ENCODE peak calls at places on chromosomes 4 and X, in nine cellular contexts. Y is Jurkat, Clone E6-1; G is AG10803; P is fibroblast of the conjunctiva; C is retina; M is brain microvascular endothelial cell; I is nucleus accumbens; A is astrocyte of the hippocampus; E is mammary epithelial cell. L is an unnamed sample.

GRCh38 chr4:20572976-20573375 is 127.3 kb upstream of the PACRGL start:
- DNase-seq in Y (no peak), G (no peak), P (no peak), C (no peak), M (no peak), I (no peak), A (no peak), E (no peak), L (no peak)

GRCh38 chr4:71294301-71294700 is 44.5 kb upstream of the SLC4A4 start:
- DNase-seq in Y (no peak), G (peak; percentile 29), P (no peak), C (no peak), M (peak; percentile 19), I (no peak), A (no peak), E (no peak), L (no peak)

GRCh38 chr4:151931563-151931962 is 170.8 kb upstream of the GATB start:
- DNase-seq in Y (peak; percentile 62), G (no peak), P (no peak), C (no peak), M (no peak), I (no peak), A (no peak), E (no peak), L (no peak)

GRCh38 chr4:118587116-118587869 is 97.9 kb upstream of the METTL14 start:
- DNase-seq in Y (no peak), G (no peak), P (no peak), C (no peak), M (no peak), I (no peak), A (no peak), E (no peak), L (no peak)

GRCh38 chrX:107493141-107493540 is 43.7 kb downstream of the FRMPD3 start:
- DNase-seq in Y (no peak), G (no peak), P (no peak), C (no peak), M (no peak), I (no peak), A (no peak), E (no peak), L (no peak)

GRCh38 chrX:119398974-119399771 is at the start of gene SLC25A43:
- DNase-seq in Y (no peak), G (peak; percentile 26), P (no peak), C (peak; percentile 56), M (no peak), I (no peak), A (peak; percentile 56), E (peak; percentile 11), L (no peak)

GRCh38 chrX:150227321-150227860 is 135.7 kb upstream of the MAMLD1 start:
- DNase-seq in Y (peak; percentile 59), G (no peak), P (no peak), C (no peak), M (no peak), I (no peak), A (no peak), E (no peak), L (no peak)

GRCh38 chrX:139691493-139691842 is 16.5 kb downstream of the MCF2 start:
- DNase-seq in Y (no peak), G (peak; percentile 3), P (no peak), C (peak; percentile 23), M (no peak), I (no peak), A (peak; percentile 29), E (no peak), L (no peak)

GRCh38 chr4:44638091-44638490 is 13.3 kb downstream of the YIPF7 start:
- DNase-seq in Y (no peak), G (no peak), P (no peak), C (no peak), M (no peak), I (no peak), A (no peak), E (no peak), L (no peak)

GRCh38 chrX:14864626-14865025 is 8.2 kb downstream of the FANCB start:
- DNase-seq in Y (no peak), G (peak; percentile 52), P (no peak), C (no peak), M (no peak), I (no peak), A (peak; percentile 4), E (peak; percentile 5), L (no peak)

GRCh38 chrX:107758231-107758766 is 17.3 kb downstream of the TSC22D3 start:
- DNase-seq in Y (no peak), G (no peak), P (no peak), C (no peak), M (no peak), I (no peak), A (no peak), E (no peak), L (no peak)

GRCh38 chr4:151887151-151887815 is 126.5 kb upstream of the GATB start:
- DNase-seq in Y (peak; percentile 57), G (peak; percentile 31), P (no peak), C (no peak), M (peak; percentile 61), I (no peak), A (peak; percentile 74), E (peak; percentile 55), L (no peak)

GRCh38 chr4:48798117-48798516 is 18.0 kb upstream of the FRYL start:
- DNase-seq in Y (no peak), G (no peak), P (no peak), C (no peak), M (no peak), I (no peak), A (no peak), E (no peak), L (no peak)

GRCh38 chrX:134144231-134144630 is 92.8 kb upstream of the CCDC160 start:
- DNase-seq in Y (peak; percentile 19), G (no peak), P (peak; percentile 1), C (no peak), M (no peak), I (no peak), A (peak; percentile 4), E (peak; percentile 1), L (no peak)

GRCh38 chr4:825063-825968 is 613 bp downstream of the CPLX1 start:
- DNase-seq in Y (no peak), G (no peak), P (no peak), C (peak; percentile 32), M (no peak), I (no peak), A (peak; percentile 65), E (no peak), L (no peak)

GRCh38 chr4:64271601-64272081 is 137.6 kb downstream of the TECRL start:
- DNase-seq in Y (no peak), G (no peak), P (no peak), C (no peak), M (no peak), I (no peak), A (peak; percentile 41), E (peak; percentile 0), L (no peak)

GRCh38 chr4:80215449-80216052 is 18.2 kb downstream of the PRDM8 start:
- DNase-seq in Y (peak; percentile 41), G (peak; percentile 57), P (no peak), C (no peak), M (no peak), I (no peak), A (peak; percentile 36), E (no peak), L (no peak)

GRCh38 chr4:98945297-98945850 is 16.4 kb upstream of the EIF4E start:
- DNase-seq in Y (no peak), G (peak; percentile 9), P (no peak), C (no peak), M (peak; percentile 48), I (no peak), A (no peak), E (no peak), L (no peak)

GRCh38 chr4:40305329-40306193 is 29.6 kb upstream of the CHRNA9 start:
- DNase-seq in Y (peak; percentile 83), G (no peak), P (no peak), C (no peak), M (no peak), I (no peak), A (no peak), E (no peak), L (no peak)